ENCODE peak calls at places on chromosomes 6 and 20, in ten cellular contexts. S, V, T, P, Q, D, Y, L, O and U are unnamed samples.

GRCh38 chr20:63103402-63104311 is 96.9 kb upstream of the BHLHE23 start:
- DNase-seq in Q (no peak), V (peak; percentile 36), Y (peak; percentile 62), L (no peak), S (no peak), T (no peak), D (no peak), P (no peak), O (no peak), U (no peak)

GRCh38 chr20:1494436-1494835 is 3.2 kb upstream of the SIRPB2 start:
- DNase-seq in V (no peak), T (no peak), D (no peak), Y (no peak), Q (no peak), P (no peak), O (no peak), S (no peak), L (no peak), U (no peak)

GRCh38 chr6:2810092-2810671 is 31.5 kb downstream of the SERPINB1 start:
- DNase-seq in V (no peak), L (no peak), Y (no peak), O (no peak), Q (peak; percentile 28), T (peak; percentile 97), P (no peak), S (no peak), D (no peak), U (peak; percentile 71)

GRCh38 chr6:167573461-167574215 is 248.8 kb downstream of the TTLL2 start:
- DNase-seq in T (no peak), Q (peak; percentile 20), P (no peak), D (no peak), V (no peak), O (no peak), L (no peak), Y (no peak), S (no peak), U (no peak)

GRCh38 chr20:63968136-63968927 is 1.4 kb downstream of the ZNF512B start:
- DNase-seq in O (no peak), T (no peak), V (no peak), L (no peak), S (no peak), Y (no peak), Q (no peak), D (no peak), P (no peak), U (no peak)

GRCh38 chr6:143457563-143458359 is 7.2 kb downstream of the PEX3 start:
- DNase-seq in Q (peak; percentile 11), Y (no peak), O (no peak), L (no peak), V (no peak), D (peak; percentile 10), T (peak; percentile 40), P (no peak), S (no peak), U (no peak)

GRCh38 chr20:1802385-1803215 is 92.6 kb upstream of the SIRPA start:
- DNase-seq in Q (peak; percentile 68), V (peak; percentile 90), D (peak; percentile 78), Y (peak; percentile 84), T (peak; percentile 73), S (no peak), L (peak; percentile 64), P (peak; percentile 65), O (peak; percentile 29), U (peak; percentile 63)

GRCh38 chr20:48933017-48933766 is 11.7 kb downstream of the ARFGEF2 start:
- DNase-seq in P (no peak), Y (no peak), L (no peak), D (no peak), V (no peak), T (no peak), S (no peak), O (no peak), Q (no peak), U (peak; percentile 13)

GRCh38 chr20:4956200-4956810 is 45.0 kb downstream of the SLC23A2 start:
- DNase-seq in Q (peak; percentile 74), T (peak; percentile 75), Y (no peak), O (peak; percentile 51), L (no peak), V (peak; percentile 74), S (no peak), P (no peak), D (peak; percentile 66), U (peak; percentile 8)

DNA sequence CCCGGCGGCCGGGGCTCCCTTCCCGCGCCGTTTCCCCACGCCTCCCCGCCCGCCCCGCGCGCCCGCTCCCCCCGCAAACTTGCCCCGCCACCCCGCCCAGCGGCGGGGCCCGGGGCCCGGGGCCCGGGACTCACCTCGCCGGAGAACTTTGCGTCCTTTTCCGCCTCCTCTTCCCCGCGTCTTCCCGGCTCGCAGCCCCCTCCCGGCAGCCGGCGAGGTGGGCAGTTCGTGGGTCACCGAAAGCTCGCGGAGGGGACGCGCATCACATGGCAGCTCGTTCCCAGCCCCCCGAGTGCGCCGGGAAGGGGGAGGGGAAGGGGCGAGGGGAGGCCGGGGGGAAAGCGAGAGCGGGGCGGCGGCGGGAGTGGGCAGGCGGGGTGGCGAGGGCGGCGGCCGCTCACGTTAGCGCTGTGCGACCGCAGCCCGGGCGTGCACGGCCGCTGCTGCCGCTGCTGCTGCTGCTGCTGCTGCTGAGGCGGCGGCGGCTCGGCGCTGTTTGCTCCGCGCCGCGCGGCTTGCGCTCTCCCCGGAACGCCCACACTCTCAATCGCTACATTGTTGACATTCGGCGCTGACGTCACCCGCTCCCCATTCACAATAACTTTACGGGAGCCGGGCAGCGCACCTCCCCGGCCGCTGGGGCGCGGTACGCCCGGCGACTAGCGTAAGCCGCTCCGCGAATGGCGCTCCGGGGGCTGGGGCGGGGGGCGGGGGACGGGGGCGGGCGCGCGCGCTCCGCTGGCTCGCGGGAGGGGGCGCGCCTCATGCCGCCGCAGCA is at the start of gene BACH2:
- DNase-seq in V (peak; percentile 98), Y (peak; percentile 95), P (peak; percentile 85), T (peak; percentile 80), D (peak; percentile 96), L (peak; percentile 87), Q (peak; percentile 82), S (peak; percentile 87), O (peak; percentile 54), U (peak; percentile 88)
- TF ChIP-seq CTCF in V (no peak), Y (no peak), P (no peak), T (no peak), D (no peak), L (peak; percentile 34), Q (no peak), S (peak; percentile 31), O (peak; percentile 17), U (no peak)

DNA sequence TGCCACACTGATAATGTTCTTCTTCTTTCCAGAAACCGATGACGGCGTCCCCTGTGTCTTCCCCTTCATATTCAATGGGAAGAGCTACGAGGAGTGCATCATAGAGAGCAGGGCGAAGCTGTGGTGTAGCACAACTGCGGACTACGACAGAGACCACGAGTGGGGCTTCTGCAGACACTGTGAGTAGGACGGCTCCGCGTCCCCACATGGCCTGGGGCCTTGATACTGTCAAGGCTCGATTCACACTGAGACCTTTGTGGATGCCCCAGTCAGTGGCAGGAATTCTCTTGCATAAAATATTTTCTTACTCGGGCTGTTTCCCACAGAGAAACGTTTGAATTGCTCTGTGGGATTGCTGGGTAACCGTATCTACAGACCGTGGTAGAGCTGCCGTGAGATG is 41.5 kb upstream of the SLC22A1 start:
- DNase-seq in P (no peak), Y (no peak), Q (no peak), S (no peak), D (no peak), T (no peak), O (no peak), V (no peak), L (no peak), U (no peak)
- TF ChIP-seq CTCF in P (no peak), Y (no peak), Q (no peak), S (no peak), D (no peak), T (no peak), O (no peak), V (no peak), L (no peak), U (no peak)

GRCh38 chr20:13870349-13870748 is 85.5 kb downstream of the NDUFAF5 start:
- DNase-seq in D (no peak), P (no peak), Y (no peak), S (no peak), Q (no peak), V (no peak), T (no peak), L (no peak), O (no peak), U (no peak)
- TF ChIP-seq CTCF in D (no peak), P (no peak), Y (no peak), S (no peak), Q (no peak), V (peak; percentile 28), T (peak; percentile 9), L (no peak), O (no peak), U (no peak)

GRCh38 chr6:44257753-44258324 is 511 bp upstream of the SLC35B2 start:
- DNase-seq in O (no peak), S (no peak), D (no peak), Q (no peak), L (no peak), P (no peak), T (no peak), Y (no peak), V (no peak), U (no peak)
- TF ChIP-seq CTCF in O (peak; percentile 38), S (no peak), D (no peak), Q (no peak), L (peak; percentile 10), P (no peak), T (peak; percentile 47), Y (no peak), V (no peak), U (no peak)

GRCh38 chr20:54149765-54150264 is 24.0 kb downstream of the CYP24A1 start:
- DNase-seq in D (no peak), S (no peak), L (no peak), O (no peak), Q (no peak), T (no peak), V (no peak), P (no peak), Y (no peak), U (no peak)

GRCh38 chr20:54151511-54152226 is 22.1 kb downstream of the CYP24A1 start:
- DNase-seq in D (no peak), S (no peak), V (no peak), P (no peak), O (no peak), L (no peak), Q (no peak), Y (no peak), T (no peak), U (no peak)

GRCh38 chr20:54152227-54153040 is 21.4 kb downstream of the CYP24A1 start:
- DNase-seq in P (no peak), V (no peak), Y (no peak), O (no peak), L (no peak), T (no peak), S (no peak), Q (no peak), D (no peak), U (no peak)

GRCh38 chr20:54148947-54149764 is 24.6 kb downstream of the CYP24A1 start:
- DNase-seq in O (no peak), V (no peak), Q (no peak), P (no peak), L (no peak), D (no peak), T (peak; percentile 46), S (no peak), Y (no peak), U (peak; percentile 72)

DNA sequence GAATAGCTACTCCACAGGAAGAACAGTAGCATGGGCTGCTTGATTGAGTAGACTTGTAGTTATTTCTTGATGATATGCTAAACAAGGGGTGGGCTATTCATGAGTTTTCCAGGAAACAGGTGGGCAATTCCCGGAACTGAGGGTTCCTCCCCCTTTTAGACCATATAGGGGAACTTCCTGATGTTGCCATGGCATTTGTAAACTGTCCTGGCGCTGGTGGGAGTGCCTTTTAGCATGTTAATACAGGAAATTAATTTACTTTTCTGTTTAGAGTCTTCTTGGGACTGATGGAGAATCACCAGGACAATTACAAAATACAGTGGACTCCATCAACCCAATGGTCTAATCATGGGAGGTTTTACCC is 22.7 kb downstream of the CYP24A1 start:
- DNase-seq in S (no peak), Q (no peak), V (no peak), L (no peak), Y (no peak), O (no peak), D (no peak), T (no peak), P (no peak), U (no peak)
- TF ChIP-seq CTCF in S (no peak), Q (no peak), V (no peak), L (no peak), Y (no peak), O (no peak), D (no peak), T (no peak), P (no peak), U (no peak)